ENCODE peak calls at places on chromosomes 1 and 21, in eight cellular contexts. P, Z, T, J, O, U, D and S are unnamed samples.

GRCh38 chr1:168343566-168343965 is 62.9 kb downstream of the TBX19 start:
- DNase-seq in P (no peak), Z (no peak), T (no peak), J (no peak), O (no peak), U (no peak), D (no peak), S (no peak)

GRCh38 chr1:1092149-1092855 is 18.2 kb upstream of the RNF223 start:
- DNase-seq in P (no peak), Z (no peak), T (no peak), J (no peak), O (no peak), U (no peak), D (no peak), S (no peak)

GRCh38 chr1:173113015-173113741 is 62.4 kb upstream of the TNFSF18 start:
- DNase-seq in P (no peak), Z (peak), T (peak), J (no peak), O (no peak), U (no peak), D (peak), S (no peak)

GRCh38 chr1:179883739-179884138 is 1.7 kb downstream of the TOR1AIP1 start:
- DNase-seq in P (no peak), Z (no peak), T (peak), J (no peak), O (no peak), U (no peak), D (peak), S (peak)

GRCh38 chr1:40187399-40187798 is 26.2 kb downstream of the RLF start:
- DNase-seq in P (no peak), Z (no peak), T (peak), J (no peak), O (no peak), U (no peak), D (no peak), S (no peak)

GRCh38 chr1:8789314-8790214 is 27.9 kb downstream of the RERE start:
- DNase-seq in P (no peak), Z (no peak), T (no peak), J (no peak), O (no peak), U (no peak), D (no peak), S (no peak)

GRCh38 chr1:228152097-228152917 is 2.6 kb downstream of the GJC2 start:
- DNase-seq in P (no peak), Z (no peak), T (no peak), J (no peak), O (no peak), U (no peak), D (no peak), S (peak)

GRCh38 chr1:227883073-227883520 is 64.6 kb downstream of the WNT9A start:
- DNase-seq in P (peak), Z (no peak), T (no peak), J (peak), O (no peak), U (no peak), D (no peak), S (no peak)

GRCh38 chr1:116503535-116504307 is 67.1 kb downstream of the CD58 start:
- DNase-seq in P (no peak), Z (no peak), T (no peak), J (peak), O (no peak), U (no peak), D (no peak), S (peak)

GRCh38 chr1:211320980-211321379 is 5.7 kb upstream of the TRAF5 start:
- DNase-seq in P (no peak), Z (no peak), T (no peak), J (no peak), O (no peak), U (no peak), D (no peak), S (no peak)

GRCh38 chr1:219120625-219121544 is 52.8 kb upstream of the LYPLAL1 start:
- DNase-seq in P (peak), Z (no peak), T (peak), J (peak), O (no peak), U (peak), D (peak), S (no peak)

DNA sequence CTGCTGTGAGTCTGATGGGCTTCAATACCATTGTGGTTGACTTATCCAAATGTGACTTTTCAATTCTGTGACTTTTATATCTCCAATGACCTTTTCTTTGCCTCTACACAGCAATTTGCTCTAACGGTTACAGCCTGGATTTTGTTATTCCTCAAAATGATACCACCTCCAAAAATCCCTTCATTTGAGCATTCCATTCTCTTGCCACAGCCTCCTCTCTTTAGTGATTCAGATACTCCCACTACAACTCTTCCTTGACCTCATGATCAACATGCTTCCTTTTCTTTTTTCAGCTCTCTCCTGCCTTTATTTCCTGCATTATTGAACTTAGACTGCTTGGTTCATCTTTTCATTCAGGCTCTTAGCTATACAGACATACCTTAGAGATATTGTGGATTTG is 16.6 kb upstream of the IL19 start:
- DNase-seq in P (no peak), Z (no peak), T (peak), J (no peak), O (no peak), U (no peak), D (peak), S (no peak)
- TF ChIP-seq CTCF in P (no peak), Z (no peak), T (no peak), J (no peak), O (no peak), U (no peak), D (no peak), S (no peak)

DNA sequence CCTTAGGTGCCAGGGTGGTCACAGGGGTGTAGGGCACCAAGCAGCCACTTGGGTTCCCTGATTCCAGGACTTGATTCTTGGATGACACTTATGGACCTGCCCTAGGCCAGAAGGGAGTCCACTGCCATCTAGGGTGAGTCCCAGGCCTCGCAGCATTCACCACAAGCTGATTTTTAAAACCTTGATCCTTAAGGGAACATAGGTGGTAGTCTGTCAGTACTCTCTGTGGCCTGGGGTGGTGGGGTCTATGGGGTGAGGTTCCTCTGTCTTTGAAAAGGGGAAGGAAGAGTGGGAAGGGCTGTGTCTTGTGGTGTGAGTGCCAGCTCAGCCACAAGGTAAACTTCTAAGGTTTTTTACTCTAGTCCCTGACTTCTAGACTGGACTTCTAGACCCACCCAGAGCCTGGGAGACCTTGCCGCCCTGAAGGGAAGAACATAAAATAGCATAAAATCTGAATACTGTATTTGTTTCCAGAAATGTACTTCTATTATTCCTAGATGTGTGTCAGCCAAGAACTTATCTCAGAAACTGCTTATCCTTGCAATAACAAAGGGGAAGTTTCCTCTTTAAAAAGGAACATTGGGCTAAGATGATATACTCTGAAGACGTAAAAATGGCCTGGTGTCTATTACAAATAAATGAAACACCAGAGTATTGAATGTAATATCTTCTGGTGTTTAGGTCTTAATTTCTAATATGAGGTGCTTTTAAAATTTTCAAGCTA is 757.3 kb downstream of the LTN1 start:
- DNase-seq in P (no peak), Z (peak), T (no peak), J (peak), O (no peak), U (no peak), D (peak), S (no peak)
- TF ChIP-seq CTCF in P (no peak), Z (no peak), T (no peak), J (peak), O (no peak), U (no peak), D (peak), S (no peak)

DNA sequence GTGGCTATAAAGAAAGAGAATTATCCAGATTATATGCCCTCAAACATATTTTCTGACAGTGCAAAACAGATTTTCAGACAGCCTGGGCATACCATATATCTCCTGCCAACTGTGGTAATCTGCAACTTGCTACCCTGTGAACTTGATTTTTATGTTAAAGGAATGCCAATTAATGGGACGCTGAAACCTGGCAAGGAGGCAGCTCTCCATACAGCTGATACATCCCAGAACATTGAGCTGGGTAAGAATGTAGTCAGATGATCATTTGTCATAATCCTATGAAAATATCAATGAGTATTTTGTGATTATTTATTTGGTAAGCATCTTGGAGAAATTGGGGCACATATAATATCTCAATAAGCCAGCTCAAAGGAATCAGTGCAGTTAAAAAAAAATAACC is 124.2 kb downstream of the VPS13D start:
- DNase-seq in P (no peak), Z (no peak), T (no peak), J (no peak), O (no peak), U (no peak), D (no peak), S (no peak)
- TF ChIP-seq CTCF in P (no peak), Z (no peak), T (no peak), J (no peak), O (no peak), U (no peak), D (no peak), S (no peak)

DNA sequence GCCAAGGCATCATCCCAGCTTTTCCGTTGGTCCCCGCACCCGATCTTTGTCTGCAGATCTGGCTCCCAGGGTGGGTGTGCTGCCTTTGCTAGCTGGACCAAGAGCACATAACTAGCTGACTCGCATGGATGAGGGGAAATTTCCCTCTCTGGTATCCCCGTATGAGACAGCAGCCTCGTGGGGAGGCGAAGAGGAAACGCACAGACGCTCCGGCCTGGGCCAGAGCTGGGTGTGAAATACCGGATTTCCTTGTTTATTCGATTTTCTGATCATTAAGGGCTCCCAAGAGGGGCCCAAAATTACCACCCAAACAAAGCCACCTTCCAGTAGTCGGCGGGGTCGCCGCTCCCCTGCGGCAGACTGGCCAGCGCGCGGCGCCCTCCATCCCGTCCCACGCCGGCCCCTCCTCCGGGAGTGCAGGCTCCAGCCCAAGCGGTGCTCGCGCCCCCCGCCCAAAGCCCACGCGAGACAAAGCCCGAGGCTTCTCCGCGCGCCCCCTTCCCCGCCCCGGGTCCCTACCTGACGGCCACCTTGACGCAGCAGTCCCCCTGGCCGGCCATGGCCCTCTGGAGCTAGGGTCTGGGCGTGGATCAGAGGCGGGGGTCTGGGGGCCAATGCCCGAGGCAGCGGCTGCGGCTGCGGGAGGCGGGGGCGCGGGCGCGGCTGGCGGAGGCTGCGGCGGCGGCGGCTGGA is 544 bp downstream of the KIF21B start:
- DNase-seq in P (no peak), Z (no peak), T (no peak), J (no peak), O (no peak), U (no peak), D (no peak), S (peak)
- TF ChIP-seq CTCF in P (no peak), Z (peak), T (no peak), J (no peak), O (no peak), U (no peak), D (no peak), S (no peak)

GRCh38 chr1:19361231-19362147 is 49.4 kb downstream of the SLC66A1 start:
- DNase-seq in P (no peak), Z (no peak), T (peak), J (no peak), O (no peak), U (no peak), D (peak), S (peak)
- TF ChIP-seq CTCF in P (no peak), Z (no peak), T (no peak), J (no peak), O (no peak), U (no peak), D (no peak), S (peak)

GRCh38 chr1:6393400-6394187 is at the start of gene ACOT7:
- DNase-seq in P (peak), Z (peak), T (peak), J (peak), O (peak), U (peak), D (peak), S (peak)
- TF ChIP-seq CTCF in P (no peak), Z (peak), T (no peak), J (peak), O (no peak), U (peak), D (peak), S (no peak)